ENCODE peak calls at places on chromosomes 5 and 9, in ten cellular contexts. W is IMR-90, I is gastrocnemius medialis, Z is body of pancreas, K is heart left ventricle, Y is GM12878, E is erythroblast, Q is A549, H is ovary, P is uterus. X is an unnamed sample.

GRCh38 chr5:88671408-88671807 is 211.6 kb downstream of the MEF2C start:
- DNase-seq in E (no peak), K (no peak), W (no peak), Z (no peak), I (no peak), H (no peak), Q (no peak), P (no peak), Y (no peak), X (no peak)

GRCh38 chr9:33466565-33467495 is 6.9 kb downstream of the NOL6 start:
- DNase-seq in P (peak), I (peak), W (peak), K (peak), Z (peak), Q (peak), H (peak), E (peak), Y (no peak), X (no peak)

GRCh38 chr9:738209-738915 is 103.1 kb upstream of the DMRT1 start:
- DNase-seq in W (peak), Y (no peak), Z (peak), H (peak), Q (peak), K (peak), I (peak), E (no peak), P (peak), X (peak)

GRCh38 chr9:121718063-121718462 is 66.6 kb downstream of the DAB2IP start:
- DNase-seq in Q (no peak), E (no peak), P (peak), I (no peak), K (no peak), H (peak), Y (no peak), W (peak), Z (no peak), X (no peak)

GRCh38 chr9:109097156-109097555 is 22.6 kb downstream of the TMEM245 start:
- DNase-seq in H (no peak), P (no peak), Q (no peak), I (no peak), W (no peak), E (no peak), Z (no peak), K (no peak), Y (no peak), X (no peak)

GRCh38 chr9:14307989-14308750 is 5.8 kb downstream of the NFIB start:
- DNase-seq in P (no peak), Y (no peak), E (no peak), K (no peak), Q (no peak), H (no peak), I (no peak), Z (peak), W (no peak), X (no peak)

GRCh38 chr5:172801184-172801671 is 30.2 kb upstream of the DUSP1 start:
- DNase-seq in W (peak), K (no peak), H (no peak), Z (no peak), Q (peak), E (peak), I (no peak), P (no peak), Y (no peak), X (peak)

GRCh38 chr9:134295101-134295745 is 31.0 kb upstream of the RXRA start:
- DNase-seq in Z (no peak), I (no peak), E (peak), K (peak), Q (no peak), Y (no peak), W (no peak), P (no peak), H (no peak), X (no peak)

GRCh38 chr9:74951725-74952151 is 974 bp downstream of the C9orf40 start:
- DNase-seq in Q (peak), W (peak), I (peak), Y (no peak), Z (peak), P (peak), H (no peak), E (peak), K (peak), X (peak)

GRCh38 chr9:98556511-98556910 is 152.2 kb downstream of the GABBR2 start:
- DNase-seq in Q (no peak), I (no peak), P (no peak), K (no peak), W (no peak), Y (no peak), H (no peak), E (no peak), Z (no peak), X (no peak)

GRCh38 chr5:64040496-64040895 is 78.3 kb upstream of the HTR1A start:
- DNase-seq in Q (no peak), W (no peak), K (no peak), E (no peak), H (no peak), P (no peak), I (no peak), Z (no peak), Y (no peak), X (no peak)

GRCh38 chr5:1733369-1733768 is 66.3 kb downstream of the MRPL36 start:
- DNase-seq in Y (no peak), Q (no peak), H (no peak), K (no peak), E (no peak), Z (no peak), P (no peak), W (no peak), I (peak), X (no peak)

GRCh38 chr5:142863856-142864255 is 93.7 kb downstream of the ARHGAP26 start:
- DNase-seq in K (no peak), Y (no peak), I (no peak), W (no peak), P (no peak), H (no peak), E (no peak), Z (no peak), Q (no peak), X (no peak)

GRCh38 chr5:65630981-65631380 is 6.2 kb downstream of the SHLD3 start:
- DNase-seq in H (no peak), E (no peak), Z (no peak), I (no peak), Q (no peak), P (no peak), W (no peak), K (no peak), Y (no peak), X (no peak)
- TF ChIP-seq POLR2A in H (no peak), E (no peak), Z (no peak), I (no peak), Q (no peak), P (no peak), W (no peak), K (no peak), Y (no peak), X (no peak)

GRCh38 chr5:144395704-144396103 is 225.0 kb downstream of the KCTD16 start:
- DNase-seq in Z (no peak), W (no peak), I (no peak), K (no peak), Q (no peak), E (no peak), P (no peak), H (no peak), Y (no peak), X (no peak)
- TF ChIP-seq POLR2A in Z (no peak), W (no peak), I (no peak), K (no peak), Q (no peak), E (no peak), P (no peak), H (no peak), Y (no peak), X (no peak)

GRCh38 chr5:14250094-14250777 is 107.1 kb downstream of the TRIO start:
- DNase-seq in Q (peak), E (peak), Y (no peak), K (no peak), H (peak), W (peak), I (peak), Z (peak), P (peak), X (no peak)
- TF ChIP-seq POLR2A in Q (no peak), E (no peak), Y (no peak), K (no peak), H (no peak), W (no peak), I (no peak), Z (no peak), P (peak), X (no peak)

GRCh38 chr5:470961-471749 is 28.2 kb downstream of the EXOC3 start:
- DNase-seq in H (no peak), K (peak), Z (no peak), P (no peak), Q (no peak), Y (no peak), W (no peak), E (no peak), I (peak), X (no peak)

GRCh38 chr5:471750-472058 is 28.7 kb downstream of the EXOC3 start:
- DNase-seq in K (no peak), P (no peak), H (no peak), E (no peak), Y (no peak), W (no peak), I (peak), Z (no peak), Q (no peak), X (no peak)

GRCh38 chr5:473344-474192 is 30.6 kb downstream of the EXOC3 start:
- DNase-seq in I (no peak), Y (no peak), Z (no peak), E (peak), P (no peak), K (no peak), W (peak), Q (peak), H (peak), X (peak)

GRCh38 chr5:472656-473343 is 29.8 kb downstream of the EXOC3 start:
- DNase-seq in I (peak), Y (no peak), Z (peak), H (peak), P (peak), E (peak), K (peak), W (peak), Q (peak), X (peak)

GRCh38 chr5:472076-472655 is 29.2 kb downstream of the EXOC3 start:
- DNase-seq in H (peak), W (no peak), P (no peak), Y (no peak), I (peak), K (peak), Z (peak), E (peak), Q (no peak), X (no peak)
- TF ChIP-seq POLR2A in H (no peak), W (peak), P (no peak), Y (peak), I (no peak), K (no peak), Z (no peak), E (no peak), Q (no peak), X (no peak)

GRCh38 chr5:177503351-177504085 is 6.1 kb downstream of the DOK3 start:
- DNase-seq in P (no peak), K (peak), H (no peak), E (no peak), Q (no peak), Z (no peak), W (no peak), I (no peak), Y (no peak), X (no peak)
- TF ChIP-seq POLR2A in P (no peak), K (no peak), H (no peak), E (no peak), Q (no peak), Z (no peak), W (no peak), I (no peak), Y (peak), X (no peak)

GRCh38 chr9:120386390-120387131 is 193.4 kb downstream of the CDK5RAP2 start:
- DNase-seq in W (no peak), Y (no peak), E (no peak), I (no peak), Q (no peak), H (peak), Z (peak), P (no peak), K (no peak), X (no peak)
- TF ChIP-seq POLR2A in W (no peak), Y (no peak), E (no peak), I (no peak), Q (no peak), H (no peak), Z (no peak), P (no peak), K (no peak), X (no peak)

DNA sequence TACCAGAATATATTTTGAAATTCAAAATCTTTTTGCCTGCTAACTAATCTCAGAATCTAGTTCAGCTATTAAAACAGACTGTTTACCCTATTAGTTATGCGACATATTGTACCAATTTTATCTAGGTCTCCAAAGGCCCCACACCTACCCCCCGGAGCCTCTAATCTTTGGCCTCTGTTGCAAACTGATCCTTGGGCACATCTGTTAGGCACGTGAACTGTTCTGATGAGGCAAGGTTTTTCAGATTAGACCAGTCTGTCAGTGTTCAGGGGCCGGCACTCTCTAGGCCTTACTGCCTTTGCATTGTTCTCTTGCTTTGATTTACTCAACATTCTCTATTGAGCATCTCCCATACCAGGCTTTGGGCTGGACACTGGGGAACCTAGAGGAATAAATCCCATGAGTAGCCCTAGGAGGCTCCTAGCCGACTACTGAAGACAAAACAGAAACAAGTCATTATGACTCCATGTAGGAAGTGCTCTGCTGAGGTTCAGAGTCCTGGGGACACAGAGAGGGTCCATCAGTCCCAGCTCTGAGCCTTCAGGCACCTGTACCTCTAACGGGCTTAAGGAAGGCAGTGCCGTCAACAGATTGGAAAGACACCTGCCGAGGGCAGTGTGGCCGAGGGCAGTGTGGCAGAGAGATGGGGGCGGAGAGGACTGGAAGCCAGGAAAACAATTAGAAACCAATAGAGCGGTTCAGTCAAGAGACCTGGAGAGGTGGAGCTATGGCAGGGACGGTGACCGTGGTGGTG is 245.1 kb downstream of the AOPEP start:
- DNase-seq in Q (no peak), Z (peak), W (no peak), I (no peak), K (no peak), P (no peak), Y (no peak), H (no peak), E (no peak), X (no peak)
- TF ChIP-seq POLR2A in Q (no peak), Z (no peak), W (no peak), I (no peak), K (no peak), P (no peak), Y (no peak), H (no peak), E (no peak), X (no peak)

GRCh38 chr5:56791396-56791795 is 24.0 kb upstream of the MAP3K1 start:
- DNase-seq in I (no peak), H (no peak), Y (no peak), E (no peak), W (no peak), Z (no peak), Q (no peak), K (no peak), P (no peak), X (no peak)
- TF ChIP-seq POLR2A in I (no peak), H (no peak), Y (no peak), E (no peak), W (no peak), Z (no peak), Q (no peak), K (no peak), P (no peak), X (no peak)

GRCh38 chr5:151772029-151772867 is 494 bp downstream of the G3BP1 start:
- DNase-seq in H (no peak), P (peak), W (no peak), K (peak), E (peak), I (peak), Y (no peak), Q (peak), Z (peak), X (no peak)

GRCh38 chr5:151770383-151771258 is 1.1 kb upstream of the G3BP1 start:
- DNase-seq in K (peak), H (peak), Y (no peak), P (peak), Z (peak), W (peak), Q (peak), E (peak), I (peak), X (no peak)

GRCh38 chr5:151773979-151774378 is 2.2 kb downstream of the G3BP1 start:
- DNase-seq in Z (no peak), P (no peak), K (no peak), E (peak), I (no peak), H (no peak), Q (no peak), Y (no peak), W (no peak), X (no peak)

GRCh38 chr5:151772868-151773561 is 1.3 kb downstream of the G3BP1 start:
- DNase-seq in K (no peak), E (peak), Y (no peak), I (no peak), P (no peak), Q (no peak), H (no peak), Z (peak), W (peak), X (no peak)

GRCh38 chr5:151771259-151772028 is at the start of gene G3BP1:
- DNase-seq in K (peak), P (peak), E (peak), H (peak), W (peak), Q (peak), I (peak), Y (peak), Z (peak), X (peak)
- TF ChIP-seq POLR2A in K (peak), P (peak), E (peak), H (peak), W (peak), Q (peak), I (peak), Y (peak), Z (peak), X (peak)

X was measured in H54.